ENCODE peak calls at places on chromosomes 6 and 20, in eight cellular contexts. L, S, Q, J, O, N, X and T are unnamed samples.

GRCh38 chr6:107114872-107115694 is at the start of gene BEND3:
- DNase-seq in L (peak), S (peak), Q (peak), J (peak), O (peak), N (no peak), X (no peak), T (no peak)

GRCh38 chr20:35398660-35399144 is 13.1 kb downstream of the UQCC1 start:
- DNase-seq in L (no peak), S (no peak), Q (no peak), J (no peak), O (no peak), N (no peak), X (no peak), T (peak)

GRCh38 chr6:129685640-129686031 is 24.3 kb downstream of the ARHGAP18 start:
- DNase-seq in L (no peak), S (no peak), Q (no peak), J (no peak), O (no peak), N (no peak), X (no peak), T (no peak)

GRCh38 chr20:3645309-3646066 is 17.7 kb downstream of the GFRA4 start:
- DNase-seq in L (no peak), S (no peak), Q (peak), J (no peak), O (no peak), N (no peak), X (no peak), T (no peak)

GRCh38 chr6:30687659-30688431 is 1.4 kb upstream of the PPP1R18 start:
- DNase-seq in L (peak), S (peak), Q (peak), J (no peak), O (no peak), N (no peak), X (no peak), T (no peak)

GRCh38 chr6:29949934-29950333 is 7.6 kb downstream of the HLA-A start:
- DNase-seq in L (no peak), S (no peak), Q (no peak), J (no peak), O (no peak), N (no peak), X (no peak), T (no peak)

GRCh38 chr6:156994215-156995076 is 217.3 kb downstream of the ARID1B start:
- DNase-seq in L (no peak), S (no peak), Q (peak), J (no peak), O (peak), N (no peak), X (no peak), T (no peak)

GRCh38 chr6:44073612-44074382 is 53.5 kb downstream of the MRPL14 start:
- DNase-seq in L (peak), S (no peak), Q (no peak), J (no peak), O (no peak), N (no peak), X (no peak), T (no peak)

GRCh38 chr6:4377635-4378034 is 242.3 kb upstream of the ECI2 start:
- DNase-seq in L (no peak), S (no peak), Q (no peak), J (no peak), O (no peak), N (no peak), X (no peak), T (no peak)

GRCh38 chr6:32970413-32971244 is 2.2 kb downstream of the BRD2 start:
- DNase-seq in L (peak), S (peak), Q (peak), J (peak), O (peak), N (no peak), X (no peak), T (peak)

GRCh38 chr6:136613477-136613876 is 63.3 kb upstream of the MAP7 start:
- DNase-seq in L (no peak), S (no peak), Q (no peak), J (no peak), O (no peak), N (peak), X (no peak), T (no peak)

GRCh38 chr20:62606551-62607201 is 35.6 kb upstream of the SLCO4A1 start:
- DNase-seq in L (peak), S (peak), Q (no peak), J (no peak), O (peak), N (no peak), X (no peak), T (no peak)

GRCh38 chr6:99195986-99196655 is 153.4 kb downstream of the FAXC start:
- DNase-seq in L (no peak), S (no peak), Q (peak), J (no peak), O (no peak), N (no peak), X (no peak), T (no peak)

GRCh38 chr20:40741507-40742106 is 52.6 kb upstream of the MAFB start:
- DNase-seq in L (peak), S (no peak), Q (peak), J (peak), O (no peak), N (no peak), X (no peak), T (no peak)

GRCh38 chr6:165858571-165858970 is 195.5 kb upstream of the PDE10A start:
- DNase-seq in L (no peak), S (no peak), Q (peak), J (no peak), O (no peak), N (no peak), X (no peak), T (no peak)

GRCh38 chr6:162856885-162857284 is 129.1 kb downstream of the PACRG start:
- DNase-seq in L (no peak), S (no peak), Q (peak), J (peak), O (no peak), N (peak), X (peak), T (peak)

GRCh38 chr6:130932438-130932837 is 105.2 kb downstream of the SMLR1 start:
- DNase-seq in L (no peak), S (no peak), Q (no peak), J (no peak), O (no peak), N (no peak), X (no peak), T (no peak)

GRCh38 chr6:49548613-49549304 is 1.7 kb upstream of the C6orf141 start:
- DNase-seq in L (no peak), S (no peak), Q (no peak), J (no peak), O (no peak), N (no peak), X (no peak), T (no peak)

GRCh38 chr6:53441761-53442160 is 93.0 kb upstream of the ELOVL5 start:
- DNase-seq in L (no peak), S (no peak), Q (no peak), J (no peak), O (no peak), N (no peak), X (no peak), T (no peak)

GRCh38 chr6:18262812-18263560 is 1.3 kb downstream of the DEK start:
- DNase-seq in L (peak), S (no peak), Q (peak), J (peak), O (no peak), N (no peak), X (no peak), T (no peak)

GRCh38 chr20:9912858-9913434 is 74.1 kb upstream of the PAK5 start:
- DNase-seq in L (peak), S (no peak), Q (peak), J (peak), O (no peak), N (peak), X (peak), T (peak)

GRCh38 chr6:156617376-156617775 is 159.8 kb upstream of the ARID1B start:
- DNase-seq in L (no peak), S (peak), Q (no peak), J (no peak), O (no peak), N (peak), X (no peak), T (no peak)

GRCh38 chr6:83055366-83055964 is 10.2 kb downstream of the UBE3D start:
- DNase-seq in L (peak), S (no peak), Q (peak), J (no peak), O (no peak), N (no peak), X (no peak), T (no peak)

GRCh38 chr6:162817196-162817595 is 89.4 kb downstream of the PACRG start:
- DNase-seq in L (no peak), S (no peak), Q (no peak), J (no peak), O (no peak), N (no peak), X (peak), T (no peak)

GRCh38 chr6:95176322-95176721 is 401.0 kb upstream of the MANEA start:
- DNase-seq in L (no peak), S (no peak), Q (no peak), J (no peak), O (no peak), N (no peak), X (no peak), T (no peak)

GRCh38 chr20:52060794-52061714 is 130.5 kb downstream of the ZFP64 start:
- DNase-seq in L (no peak), S (no peak), Q (peak), J (no peak), O (no peak), N (no peak), X (no peak), T (no peak)

GRCh38 chr6:168285456-168285855 is 34.1 kb downstream of the DACT2 start:
- DNase-seq in L (no peak), S (no peak), Q (no peak), J (no peak), O (no peak), N (no peak), X (no peak), T (no peak)

GRCh38 chr6:101402618-101403002 is 9.1 kb downstream of the GRIK2 start:
- DNase-seq in L (no peak), S (peak), Q (no peak), J (no peak), O (peak), N (no peak), X (no peak), T (no peak)

GRCh38 chr6:108581932-108582500 is 21.3 kb downstream of the FOXO3 start:
- DNase-seq in L (no peak), S (no peak), Q (no peak), J (no peak), O (no peak), N (no peak), X (no peak), T (no peak)

GRCh38 chr20:24720957-24721356 is 228.1 kb upstream of the CST7 start:
- DNase-seq in L (no peak), S (no peak), Q (no peak), J (no peak), O (no peak), N (no peak), X (no peak), T (no peak)

GRCh38 chr6:16438677-16439615 is 200.6 kb downstream of the GMPR start:
- DNase-seq in L (no peak), S (no peak), Q (peak), J (peak), O (no peak), N (no peak), X (peak), T (no peak)

GRCh38 chr20:17845701-17846475 is 122.7 kb downstream of the SNX5 start:
- DNase-seq in L (no peak), S (peak), Q (no peak), J (no peak), O (no peak), N (no peak), X (no peak), T (no peak)

GRCh38 chr6:113978084-113978675 is 7.2 kb upstream of the HDAC2 start:
- DNase-seq in L (no peak), S (no peak), Q (no peak), J (no peak), O (no peak), N (no peak), X (no peak), T (no peak)

GRCh38 chr6:166307082-166307980 is 861 bp downstream of the PRR18 start:
- DNase-seq in L (no peak), S (no peak), Q (no peak), J (no peak), O (peak), N (no peak), X (no peak), T (no peak)

GRCh38 chr20:35013421-35014411 is 58.0 kb downstream of the MYH7B start:
- DNase-seq in L (no peak), S (no peak), Q (no peak), J (no peak), O (no peak), N (no peak), X (no peak), T (no peak)

GRCh38 chr6:150766201-150766997 is 99.1 kb upstream of the MTHFD1L start:
- DNase-seq in L (no peak), S (no peak), Q (no peak), J (no peak), O (no peak), N (no peak), X (no peak), T (peak)

GRCh38 chr20:38725959-38726848 is 1.9 kb downstream of the SLC32A1 start:
- DNase-seq in L (no peak), S (no peak), Q (peak), J (no peak), O (no peak), N (no peak), X (no peak), T (peak)

GRCh38 chr6:163095401-163095800 is 319.1 kb upstream of the QKI start:
- DNase-seq in L (no peak), S (no peak), Q (no peak), J (no peak), O (no peak), N (no peak), X (no peak), T (no peak)

GRCh38 chr6:134379086-134379485 is 61.2 kb upstream of the SGK1 start:
- DNase-seq in L (no peak), S (peak), Q (peak), J (peak), O (no peak), N (no peak), X (no peak), T (no peak)
- H3K4me3 ChIP-seq in L (no peak), S (no peak), Q (peak), J (no peak), O (no peak), N (no peak), X (no peak), T (no peak)

DNA sequence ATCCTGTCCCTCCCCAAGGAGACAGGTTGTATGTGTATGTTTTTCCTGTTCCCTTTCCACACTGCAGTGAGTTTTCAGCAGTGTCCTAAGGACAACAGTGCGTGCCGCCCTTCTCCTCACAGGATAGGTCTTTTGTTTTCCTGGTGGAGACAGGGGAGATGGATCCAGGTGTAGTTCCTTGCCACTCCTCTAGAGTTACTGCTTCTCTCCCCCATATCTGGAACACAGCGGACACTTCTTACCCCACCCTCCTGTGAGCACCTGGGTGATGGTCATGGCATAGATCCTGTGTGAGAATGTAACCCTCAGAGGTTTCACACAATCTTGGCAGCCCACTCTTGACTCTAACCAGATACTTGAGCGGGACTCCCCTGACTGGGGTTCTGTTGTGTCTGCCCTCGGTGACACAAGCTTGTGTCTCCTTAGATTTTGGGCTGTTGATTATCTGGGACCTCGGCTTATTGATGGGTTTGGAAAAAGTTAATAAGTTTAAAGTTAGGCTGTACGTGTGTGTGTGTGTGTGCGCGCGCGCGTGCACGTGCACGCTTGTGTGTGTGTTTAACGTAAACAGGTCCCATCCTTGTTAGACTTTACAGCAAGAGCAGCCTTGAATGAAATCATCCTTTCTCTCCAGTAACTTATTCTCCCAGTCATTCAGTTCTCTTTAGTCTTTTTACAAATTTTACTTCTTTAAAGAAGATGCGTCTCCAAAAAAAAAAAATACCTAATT is 131.3 kb upstream of the EDN1 start:
- DNase-seq in L (no peak), S (no peak), Q (no peak), J (no peak), O (no peak), N (no peak), X (no peak), T (no peak)
- TF ChIP-seq CTCF in L (no peak), S (no peak), Q (peak), J (peak), O (no peak), N (no peak), X (no peak), T (no peak)

GRCh38 chr6:6915813-6916547 is 191.8 kb upstream of the RREB1 start:
- DNase-seq in L (no peak), S (no peak), Q (peak), J (peak), O (no peak), N (no peak), X (no peak), T (peak)

GRCh38 chr6:6916598-6916997 is 191.2 kb upstream of the RREB1 start:
- DNase-seq in L (no peak), S (no peak), Q (no peak), J (no peak), O (no peak), N (no peak), X (no peak), T (no peak)

GRCh38 chr6:6912841-6913240 is 194.9 kb upstream of the RREB1 start:
- DNase-seq in L (no peak), S (no peak), Q (peak), J (no peak), O (no peak), N (no peak), X (no peak), T (no peak)

GRCh38 chr6:6913346-6913745 is 194.4 kb upstream of the RREB1 start:
- DNase-seq in L (no peak), S (no peak), Q (no peak), J (no peak), O (no peak), N (no peak), X (no peak), T (no peak)

GRCh38 chr6:6915219-6915618 is 192.5 kb upstream of the RREB1 start:
- DNase-seq in L (no peak), S (no peak), Q (peak), J (peak), O (no peak), N (no peak), X (no peak), T (no peak)
- H3K4me3 ChIP-seq in L (no peak), S (no peak), Q (peak), J (no peak), O (peak), N (no peak), X (no peak), T (no peak)

GRCh38 chr20:50815162-50815989 is 20.5 kb downstream of the BCAS4 start:
- DNase-seq in L (peak), S (no peak), Q (peak), J (peak), O (no peak), N (no peak), X (no peak), T (no peak)

GRCh38 chr20:50814438-50815161 is 19.7 kb downstream of the BCAS4 start:
- DNase-seq in L (no peak), S (no peak), Q (no peak), J (no peak), O (no peak), N (no peak), X (no peak), T (no peak)

GRCh38 chr20:50820515-50821256 is 25.8 kb downstream of the BCAS4 start:
- DNase-seq in L (peak), S (no peak), Q (no peak), J (no peak), O (no peak), N (no peak), X (no peak), T (no peak)

GRCh38 chr20:50819344-50819743 is 24.5 kb downstream of the BCAS4 start:
- DNase-seq in L (peak), S (no peak), Q (no peak), J (no peak), O (no peak), N (no peak), X (no peak), T (no peak)

DNA sequence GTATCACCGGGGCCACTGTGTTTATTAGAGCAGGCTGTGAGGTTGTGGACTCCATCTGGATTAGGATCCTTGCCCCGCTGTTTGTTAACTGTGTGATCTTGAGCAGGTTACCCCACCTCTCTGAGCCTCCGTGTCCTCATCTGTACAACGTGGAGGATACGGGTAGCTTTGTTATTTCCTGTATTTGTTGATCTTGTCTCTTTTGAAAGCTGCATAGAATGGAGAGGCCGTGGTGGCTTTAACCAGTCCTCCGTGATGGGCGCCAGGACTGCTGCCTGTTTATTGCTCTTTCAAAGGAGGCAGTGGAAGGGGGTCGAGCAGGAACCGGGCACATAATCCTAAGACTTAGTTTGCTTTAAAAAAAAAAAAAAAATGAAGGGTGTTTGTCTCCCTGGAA is 22.9 kb downstream of the BCAS4 start:
- DNase-seq in L (peak), S (no peak), Q (no peak), J (no peak), O (no peak), N (no peak), X (no peak), T (no peak)
- TF ChIP-seq CTCF in L (no peak), S (no peak), Q (no peak), J (no peak), O (no peak), N (no peak), X (no peak), T (no peak)

DNA sequence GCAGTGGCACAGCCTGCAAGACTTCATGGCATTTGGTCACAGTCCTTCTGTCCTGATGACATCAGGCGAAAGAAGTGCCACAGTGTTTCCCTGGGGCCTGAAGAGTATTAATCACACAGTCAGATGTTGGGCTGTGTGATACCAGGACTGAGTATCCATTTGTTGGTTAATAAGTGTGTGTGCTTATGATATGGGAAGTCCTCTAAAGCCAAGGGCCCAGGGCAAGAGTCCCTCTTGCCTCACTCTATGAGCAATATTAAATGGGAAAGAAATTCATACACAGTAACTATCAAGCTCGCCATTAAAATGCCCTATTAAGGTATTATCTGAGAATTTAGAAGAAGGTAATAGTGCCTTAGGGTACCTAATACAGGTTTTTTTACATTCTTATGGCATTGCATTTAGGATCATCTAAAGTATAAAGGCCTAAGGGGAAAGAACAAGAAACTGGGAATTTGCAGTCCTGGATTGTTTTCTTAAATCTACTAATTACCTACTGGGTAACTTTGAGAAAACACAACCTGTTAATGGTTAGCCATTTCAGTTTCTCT is 204.1 kb upstream of the PREP start:
- DNase-seq in L (no peak), S (no peak), Q (no peak), J (peak), O (no peak), N (no peak), X (no peak), T (no peak)
- H3K4me3 ChIP-seq in L (no peak), S (no peak), Q (no peak), J (no peak), O (no peak), N (no peak), X (no peak), T (no peak)